ENCODE peak calls at places on chromosomes 7 and 10, in four cellular contexts. K is GM12878, A is K562, Y is HepG2. O is an unnamed sample.

GRCh38 chr10:3225589-3225988 is 53.0 kb upstream of the PITRM1 start:
- DNase-seq in K (no peak), A (no peak), Y (no peak), O (peak; percentile 60)

GRCh38 chr10:79090134-79090803 is 21.5 kb downstream of the ZMIZ1 start:
- DNase-seq in K (no peak), A (no peak), Y (no peak), O (no peak)

GRCh38 chr7:28550580-28551205 is 138.4 kb downstream of the CREB5 start:
- DNase-seq in K (no peak), A (no peak), Y (no peak), O (no peak)

GRCh38 chr10:131043039-131043691 is 268.4 kb downstream of the TCERG1L start:
- DNase-seq in K (no peak), A (no peak), Y (no peak), O (no peak)

GRCh38 chr7:27921081-27921836 is 181.3 kb downstream of the TAX1BP1 start:
- DNase-seq in K (peak; percentile 48), A (peak; percentile 10), Y (peak; percentile 70), O (peak; percentile 82)

GRCh38 chr10:133318494-133319127 is 9.9 kb downstream of the ZNF511 start:
- DNase-seq in K (no peak), A (peak; percentile 60), Y (peak; percentile 56), O (peak; percentile 68)

GRCh38 chr7:106205621-106206222 is 79.1 kb downstream of the NAMPT start:
- DNase-seq in K (peak; percentile 23), A (no peak), Y (no peak), O (no peak)

GRCh38 chr7:39073432-39073831 is 95.7 kb downstream of the POU6F2 start:
- DNase-seq in K (no peak), A (no peak), Y (no peak), O (no peak)

GRCh38 chr10:78865518-78865835 is 203.3 kb upstream of the ZMIZ1 start:
- DNase-seq in K (no peak), A (no peak), Y (no peak), O (no peak)

GRCh38 chr7:163298-163695 is 29.1 kb upstream of the FAM20C start:
- DNase-seq in K (no peak), A (no peak), Y (no peak), O (no peak)

GRCh38 chr7:117538053-117538452 is 58.2 kb downstream of the CFTR start:
- DNase-seq in K (no peak), A (no peak), Y (no peak), O (no peak)

GRCh38 chr10:32955790-32956189 is 2.2 kb downstream of the ITGB1 start:
- DNase-seq in K (no peak), A (no peak), Y (no peak), O (no peak)

GRCh38 chr7:128215281-128215680 is 25.8 kb upstream of the LEP start:
- DNase-seq in K (no peak), A (no peak), Y (no peak), O (no peak)

GRCh38 chr10:559767-560047 is 129.8 kb downstream of the DIP2C start:
- DNase-seq in K (no peak), A (no peak), Y (no peak), O (no peak)

GRCh38 chr7:22680482-22680901 is 46.5 kb upstream of the IL6 start:
- DNase-seq in K (no peak), A (peak; percentile 48), Y (no peak), O (no peak)

GRCh38 chr7:33874943-33875342 is 30.4 kb upstream of the BMPER start:
- DNase-seq in K (no peak), A (no peak), Y (no peak), O (no peak)

GRCh38 chr10:46546591-46547330 is 9.7 kb downstream of the GPRIN2 start:
- DNase-seq in K (no peak), A (no peak), Y (no peak), O (no peak)

GRCh38 chr10:21285742-21286311 is 239.7 kb downstream of the SKIDA1 start:
- DNase-seq in K (no peak), A (no peak), Y (no peak), O (no peak)

GRCh38 chr7:121755818-121756501 is 117.0 kb upstream of the PTPRZ1 start:
- DNase-seq in K (no peak), A (no peak), Y (no peak), O (no peak)
- TF ChIP-seq CHD4 in K (no peak), A (no peak), Y (no peak), O (no peak)

GRCh38 chr10:99926925-99927718 is 82.6 kb downstream of the DNMBP start:
- DNase-seq in K (no peak), A (no peak), Y (peak; percentile 15), O (no peak)
- TF ChIP-seq CHD4 in K (no peak), A (no peak), Y (no peak), O (no peak)

DNA sequence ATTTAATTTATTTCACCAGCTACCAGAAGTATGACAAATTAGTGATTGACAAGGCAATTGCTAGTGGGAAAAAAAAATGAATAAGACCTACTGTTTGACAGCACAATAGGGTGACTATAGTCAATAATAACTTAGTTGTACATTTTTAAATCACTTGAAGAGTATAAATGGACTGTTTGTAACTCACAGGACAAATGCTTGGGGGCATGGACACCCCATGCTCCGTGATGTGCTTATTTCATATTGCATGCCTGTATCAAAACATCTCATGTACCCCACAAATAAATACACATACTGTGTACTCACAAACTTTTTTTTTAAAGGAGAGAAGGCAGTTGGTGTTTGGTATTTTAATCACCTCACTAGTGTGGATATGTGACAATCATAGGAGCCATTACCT is 181.1 kb downstream of the CACNB2 start:
- DNase-seq in K (no peak), A (no peak), Y (no peak), O (no peak)
- TF ChIP-seq CHD4 in K (no peak), A (no peak), Y (no peak), O (no peak)

DNA sequence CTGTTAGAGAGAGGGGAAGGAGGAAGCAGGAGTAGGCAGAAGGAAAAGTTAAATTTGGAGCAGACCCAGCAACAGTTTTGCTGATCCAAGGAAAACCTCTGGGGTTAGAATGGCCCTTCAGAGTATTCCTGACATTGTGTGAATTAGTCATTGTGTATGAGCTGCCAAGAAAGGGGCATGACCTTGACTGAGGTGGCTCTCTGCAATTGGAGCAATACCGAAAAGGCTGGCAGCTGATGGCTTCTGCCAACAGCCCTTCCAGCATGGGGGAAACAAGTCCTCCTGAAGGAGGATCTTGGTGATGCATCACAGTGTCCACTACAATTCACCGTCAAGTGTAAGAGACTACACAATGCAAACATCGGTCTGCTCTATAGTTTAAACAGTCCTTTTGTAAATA is 20.6 kb upstream of the WASL start:
- DNase-seq in K (no peak), A (no peak), Y (peak; percentile 22), O (peak; percentile 89)
- TF ChIP-seq CHD4 in K (no peak), A (no peak), Y (no peak), O (no peak)

GRCh38 chr7:36623247-36623646 is 101.0 kb downstream of the AOAH start:
- DNase-seq in K (no peak), A (no peak), Y (no peak), O (no peak)

GRCh38 chr7:36617408-36617807 is 106.9 kb downstream of the AOAH start:
- DNase-seq in K (no peak), A (no peak), Y (no peak), O (no peak)

GRCh38 chr7:36625247-36625646 is 99.0 kb downstream of the AOAH start:
- DNase-seq in K (no peak), A (no peak), Y (no peak), O (no peak)

GRCh38 chr7:36615877-36616276 is 108.4 kb downstream of the AOAH start:
- DNase-seq in K (no peak), A (no peak), Y (no peak), O (no peak)

GRCh38 chr7:36620166-36620708 is 104.1 kb downstream of the AOAH start:
- DNase-seq in K (no peak), A (no peak), Y (no peak), O (no peak)
- TF ChIP-seq CHD4 in K (no peak), A (no peak), Y (no peak), O (no peak)

DNA sequence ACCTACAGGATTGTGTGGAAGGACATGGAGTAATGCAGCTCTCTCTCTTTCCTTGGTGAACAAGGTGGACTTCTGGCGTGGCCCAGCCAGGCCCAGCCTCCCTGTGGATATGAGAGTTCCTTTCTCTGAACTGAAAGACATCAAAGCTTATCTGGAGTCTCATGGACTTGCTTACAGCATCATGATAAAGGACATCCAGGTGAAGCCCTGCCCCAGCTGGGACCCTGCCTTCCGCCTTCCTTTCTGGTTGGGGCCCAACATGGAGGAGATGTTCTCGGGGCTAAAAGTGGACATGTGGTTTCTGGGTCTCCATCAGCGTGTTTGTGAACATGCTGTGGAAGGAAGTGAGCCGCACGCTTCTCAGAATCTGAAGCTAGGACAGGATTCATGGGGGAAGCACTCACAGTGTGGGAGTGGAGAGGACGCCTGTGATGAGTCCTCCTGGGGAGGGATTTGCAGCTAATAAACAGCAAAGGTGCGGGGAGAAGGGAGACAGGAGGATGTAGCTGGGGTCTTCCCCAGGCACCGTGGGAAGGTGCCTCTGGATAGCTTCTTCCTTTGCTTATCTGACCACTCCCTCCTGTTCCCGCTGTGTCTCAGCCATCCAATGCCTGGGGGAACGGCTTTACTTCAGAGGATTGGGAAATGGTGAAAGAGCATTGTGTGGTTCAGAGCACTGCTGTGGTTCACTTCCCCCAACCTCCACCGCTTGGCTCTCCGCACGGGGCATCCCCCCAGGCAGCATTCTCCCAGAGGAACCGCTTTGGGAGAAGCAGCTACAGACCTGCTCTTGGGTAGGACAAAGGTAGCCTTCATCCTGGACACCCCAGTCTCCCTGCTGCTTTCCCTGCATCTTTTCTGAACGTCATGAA is 5.5 kb downstream of the CPA5 start:
- DNase-seq in K (no peak), A (no peak), Y (no peak), O (no peak)
- TF ChIP-seq CHD4 in K (no peak), A (no peak), Y (no peak), O (no peak)